ENCODE peak calls at places on chromosomes 4 and X, in nine cellular contexts. One of them, this sample, is unnamed.

GRCh38 chrX:69130448-69130847 is 34.8 kb downstream of the PJA1 start:
- DNase-seq in uterus: no peak
- DNase-seq in aorta: no peak
- DNase-seq in A549: no peak
- DNase-seq in CD8-positive, alpha-beta T cell: no peak
- DNase-seq in iPS DF 6.9: no peak
- DNase-seq in colonic mucosa: no peak
- DNase-seq in CD4-positive, CD25-positive, alpha-beta regulatory T cell: no peak
- DNase-seq in right lobe of liver: no peak
- DNase-seq in this sample: no peak

GRCh38 chrX:154057790-154058189 is 38.1 kb upstream of the IRAK1 start:
- DNase-seq in uterus: no peak
- DNase-seq in aorta: no peak
- DNase-seq in A549: no peak
- DNase-seq in CD8-positive, alpha-beta T cell: no peak
- DNase-seq in iPS DF 6.9: no peak
- DNase-seq in colonic mucosa: no peak
- DNase-seq in CD4-positive, CD25-positive, alpha-beta regulatory T cell: no peak
- DNase-seq in right lobe of liver: no peak
- DNase-seq in this sample: no peak

GRCh38 chr4:154527308-154527707 is 22.9 kb downstream of the PLRG1 start:
- DNase-seq in uterus: no peak
- DNase-seq in aorta: no peak
- DNase-seq in A549: no peak
- DNase-seq in CD8-positive, alpha-beta T cell: no peak
- DNase-seq in iPS DF 6.9: no peak
- DNase-seq in colonic mucosa: no peak
- DNase-seq in CD4-positive, CD25-positive, alpha-beta regulatory T cell: no peak
- DNase-seq in right lobe of liver: no peak
- DNase-seq in this sample: no peak

GRCh38 chrX:133569217-133569616 is 153.9 kb upstream of the GPC4 start:
- DNase-seq in uterus: no peak
- DNase-seq in aorta: no peak
- DNase-seq in A549: no peak
- DNase-seq in CD8-positive, alpha-beta T cell: no peak
- DNase-seq in iPS DF 6.9: no peak
- DNase-seq in colonic mucosa: no peak
- DNase-seq in CD4-positive, CD25-positive, alpha-beta regulatory T cell: no peak
- DNase-seq in right lobe of liver: no peak
- DNase-seq in this sample: no peak

GRCh38 chrX:72621619-72622485 is 49.2 kb upstream of the HDAC8 start:
- DNase-seq in uterus: no peak
- DNase-seq in aorta: no peak
- DNase-seq in A549: peak; percentile 15
- DNase-seq in CD8-positive, alpha-beta T cell: no peak
- DNase-seq in iPS DF 6.9: no peak
- DNase-seq in colonic mucosa: no peak
- DNase-seq in CD4-positive, CD25-positive, alpha-beta regulatory T cell: no peak
- DNase-seq in right lobe of liver: no peak
- DNase-seq in this sample: no peak

GRCh38 chr4:25172964-25173917 is 13.0 kb upstream of the SEPSECS start:
- DNase-seq in uterus: peak; percentile 59
- DNase-seq in aorta: no peak
- DNase-seq in A549: peak; percentile 72
- DNase-seq in CD8-positive, alpha-beta T cell: no peak
- DNase-seq in iPS DF 6.9: no peak
- DNase-seq in colonic mucosa: no peak
- DNase-seq in CD4-positive, CD25-positive, alpha-beta regulatory T cell: no peak
- DNase-seq in right lobe of liver: no peak
- DNase-seq in this sample: no peak

GRCh38 chr4:28247805-28248204 is 1387.2 kb downstream of the STIM2 start:
- DNase-seq in uterus: no peak
- DNase-seq in aorta: no peak
- DNase-seq in A549: no peak
- DNase-seq in CD8-positive, alpha-beta T cell: no peak
- DNase-seq in iPS DF 6.9: no peak
- DNase-seq in colonic mucosa: no peak
- DNase-seq in CD4-positive, CD25-positive, alpha-beta regulatory T cell: no peak
- DNase-seq in right lobe of liver: no peak
- DNase-seq in this sample: no peak

GRCh38 chr4:68693325-68694075 is 23.0 kb upstream of the UGT2B15 start:
- DNase-seq in uterus: no peak
- DNase-seq in aorta: no peak
- DNase-seq in A549: no peak
- DNase-seq in CD8-positive, alpha-beta T cell: no peak
- DNase-seq in iPS DF 6.9: no peak
- DNase-seq in colonic mucosa: no peak
- DNase-seq in CD4-positive, CD25-positive, alpha-beta regulatory T cell: no peak
- DNase-seq in right lobe of liver: no peak
- DNase-seq in this sample: no peak

GRCh38 chr4:1039493-1040343 is 28.3 kb downstream of the FGFRL1 start:
- DNase-seq in uterus: peak; percentile 72
- DNase-seq in aorta: peak; percentile 90
- DNase-seq in A549: no peak
- DNase-seq in CD8-positive, alpha-beta T cell: no peak
- DNase-seq in iPS DF 6.9: no peak
- DNase-seq in colonic mucosa: no peak
- DNase-seq in CD4-positive, CD25-positive, alpha-beta regulatory T cell: no peak
- DNase-seq in right lobe of liver: no peak
- DNase-seq in this sample: peak; percentile 4

GRCh38 chrX:123450217-123450616 is 266.1 kb downstream of the GRIA3 start:
- DNase-seq in uterus: no peak
- DNase-seq in aorta: no peak
- DNase-seq in A549: peak; percentile 17
- DNase-seq in CD8-positive, alpha-beta T cell: no peak
- DNase-seq in iPS DF 6.9: peak; percentile 2
- DNase-seq in colonic mucosa: no peak
- DNase-seq in CD4-positive, CD25-positive, alpha-beta regulatory T cell: no peak
- DNase-seq in right lobe of liver: no peak
- DNase-seq in this sample: no peak

GRCh38 chr4:74624351-74625151 is 169.8 kb downstream of the BTC start:
- DNase-seq in uterus: no peak
- DNase-seq in aorta: no peak
- DNase-seq in A549: peak; percentile 84
- DNase-seq in CD8-positive, alpha-beta T cell: no peak
- DNase-seq in iPS DF 6.9: no peak
- DNase-seq in colonic mucosa: no peak
- DNase-seq in CD4-positive, CD25-positive, alpha-beta regulatory T cell: no peak
- DNase-seq in right lobe of liver: no peak
- DNase-seq in this sample: no peak

GRCh38 chr4:3744901-3745300 is 21.3 kb upstream of the ADRA2C start:
- DNase-seq in uterus: no peak
- DNase-seq in aorta: no peak
- DNase-seq in A549: no peak
- DNase-seq in CD8-positive, alpha-beta T cell: no peak
- DNase-seq in iPS DF 6.9: no peak
- DNase-seq in colonic mucosa: no peak
- DNase-seq in CD4-positive, CD25-positive, alpha-beta regulatory T cell: no peak
- DNase-seq in right lobe of liver: no peak
- DNase-seq in this sample: no peak
- H3K4me3 ChIP-seq in uterus: no peak overlapping the region
- H3K4me3 ChIP-seq in aorta: no peak overlapping the region
- H3K4me3 ChIP-seq in A549: no peak overlapping the region
- H3K4me3 ChIP-seq in CD8-positive, alpha-beta T cell: no peak overlapping the region
- H3K4me3 ChIP-seq in iPS DF 6.9: no peak overlapping the region
- H3K4me3 ChIP-seq in colonic mucosa: no peak overlapping the region
- H3K4me3 ChIP-seq in CD4-positive, CD25-positive, alpha-beta regulatory T cell: no peak overlapping the region
- H3K4me3 ChIP-seq in right lobe of liver: no peak overlapping the region
- H3K4me3 ChIP-seq in this sample: no peak overlapping the region

DNA sequence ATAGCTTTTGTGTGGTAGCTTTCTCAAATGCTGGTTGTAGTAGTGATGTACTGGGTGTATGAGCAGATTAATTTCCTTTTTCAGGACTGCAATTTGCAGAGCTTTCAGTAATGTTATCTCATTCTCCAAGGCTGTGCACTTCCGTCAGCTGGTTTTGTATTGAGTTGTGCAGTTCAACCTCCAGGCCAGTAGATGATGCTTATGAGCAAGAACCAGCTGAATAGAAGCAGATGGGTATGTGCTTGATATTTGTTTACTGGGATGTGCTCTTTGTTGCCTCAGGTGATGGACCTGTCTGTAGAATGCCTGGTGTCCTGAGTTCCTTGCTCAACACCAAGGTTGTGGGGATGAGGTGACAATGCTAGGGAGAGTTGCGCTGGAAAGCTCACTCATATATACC is 462.8 kb downstream of the PCDH18 start:
- DNase-seq in uterus: no peak
- DNase-seq in aorta: no peak
- DNase-seq in A549: no peak
- DNase-seq in CD8-positive, alpha-beta T cell: no peak
- DNase-seq in iPS DF 6.9: no peak
- DNase-seq in colonic mucosa: no peak
- DNase-seq in CD4-positive, CD25-positive, alpha-beta regulatory T cell: no peak
- DNase-seq in right lobe of liver: no peak
- DNase-seq in this sample: no peak
- H3K4me1 ChIP-seq in uterus: no peaks in the 10 kb centered on the region
- H3K4me1 ChIP-seq in aorta: no peaks in the 10 kb centered on the region
- H3K4me1 ChIP-seq in A549: no peaks in the 10 kb centered on the region
- H3K4me1 ChIP-seq in CD8-positive, alpha-beta T cell: no peaks in the 10 kb centered on the region
- H3K4me1 ChIP-seq in iPS DF 6.9: no peaks in the 10 kb centered on the region
- H3K4me1 ChIP-seq in colonic mucosa: no peaks in the 10 kb centered on the region
- H3K4me1 ChIP-seq in CD4-positive, CD25-positive, alpha-beta regulatory T cell: no peaks in the 10 kb centered on the region
- H3K4me1 ChIP-seq in right lobe of liver: no peaks in the 10 kb centered on the region
- H3K4me1 ChIP-seq in this sample: no peaks in the 10 kb centered on the region

GRCh38 chrX:64976673-64977040 is 407 bp upstream of the ZC4H2 start:
- DNase-seq in uterus: peak; percentile 14
- DNase-seq in aorta: no peak
- DNase-seq in A549: no peak
- DNase-seq in CD8-positive, alpha-beta T cell: no peak
- DNase-seq in iPS DF 6.9: no peak
- DNase-seq in colonic mucosa: no peak
- DNase-seq in CD4-positive, CD25-positive, alpha-beta regulatory T cell: no peak
- DNase-seq in right lobe of liver: no peak
- DNase-seq in this sample: no peak

GRCh38 chrX:64977830-64978229 is 1.6 kb upstream of the ZC4H2 start:
- DNase-seq in uterus: no peak
- DNase-seq in aorta: no peak
- DNase-seq in A549: peak; percentile 3
- DNase-seq in CD8-positive, alpha-beta T cell: no peak
- DNase-seq in iPS DF 6.9: no peak
- DNase-seq in colonic mucosa: no peak
- DNase-seq in CD4-positive, CD25-positive, alpha-beta regulatory T cell: no peak
- DNase-seq in right lobe of liver: no peak
- DNase-seq in this sample: no peak

GRCh38 chrX:64977051-64977450 is 801 bp upstream of the ZC4H2 start:
- DNase-seq in uterus: no peak
- DNase-seq in aorta: no peak
- DNase-seq in A549: no peak
- DNase-seq in CD8-positive, alpha-beta T cell: no peak
- DNase-seq in iPS DF 6.9: no peak
- DNase-seq in colonic mucosa: no peak
- DNase-seq in CD4-positive, CD25-positive, alpha-beta regulatory T cell: no peak
- DNase-seq in right lobe of liver: no peak
- DNase-seq in this sample: no peak

GRCh38 chrX:64975989-64976672 is at the start of gene ZC4H2:
- DNase-seq in uterus: peak; percentile 70
- DNase-seq in aorta: peak; percentile 87
- DNase-seq in A549: peak; percentile 69
- DNase-seq in CD8-positive, alpha-beta T cell: peak; percentile 71
- DNase-seq in iPS DF 6.9: peak; percentile 45
- DNase-seq in colonic mucosa: peak; percentile 75
- DNase-seq in CD4-positive, CD25-positive, alpha-beta regulatory T cell: peak; percentile 61
- DNase-seq in right lobe of liver: peak; percentile 78
- DNase-seq in this sample: peak; percentile 72

GRCh38 chrX:64975491-64975890 is 759 bp downstream of the ZC4H2 start:
- DNase-seq in uterus: peak; percentile 25
- DNase-seq in aorta: peak; percentile 76
- DNase-seq in A549: peak; percentile 4
- DNase-seq in CD8-positive, alpha-beta T cell: peak; percentile 18
- DNase-seq in iPS DF 6.9: no peak
- DNase-seq in colonic mucosa: peak; percentile 41
- DNase-seq in CD4-positive, CD25-positive, alpha-beta regulatory T cell: peak; percentile 22
- DNase-seq in right lobe of liver: peak; percentile 45
- DNase-seq in this sample: peak; percentile 3
- H3K9me3 ChIP-seq in uterus: no peaks in the 10 kb centered on the region
- H3K9me3 ChIP-seq in aorta: no peaks in the 10 kb centered on the region
- H3K9me3 ChIP-seq in A549: no peaks in the 10 kb centered on the region
- H3K9me3 ChIP-seq in CD8-positive, alpha-beta T cell: no peaks in the 10 kb centered on the region
- H3K9me3 ChIP-seq in iPS DF 6.9: no peaks in the 10 kb centered on the region
- H3K9me3 ChIP-seq in colonic mucosa: no peaks in the 10 kb centered on the region
- H3K9me3 ChIP-seq in CD4-positive, CD25-positive, alpha-beta regulatory T cell: no peaks in the 10 kb centered on the region
- H3K9me3 ChIP-seq in right lobe of liver: no peaks in the 10 kb centered on the region
- H3K9me3 ChIP-seq in this sample: no peaks in the 10 kb centered on the region

GRCh38 chr4:185213829-185214228 is 4.4 kb downstream of the SNX25 start:
- DNase-seq in uterus: no peak
- DNase-seq in aorta: no peak
- DNase-seq in A549: no peak
- DNase-seq in CD8-positive, alpha-beta T cell: no peak
- DNase-seq in iPS DF 6.9: no peak
- DNase-seq in colonic mucosa: no peak
- DNase-seq in CD4-positive, CD25-positive, alpha-beta regulatory T cell: no peak
- DNase-seq in right lobe of liver: no peak
- DNase-seq in this sample: no peak
- H3K4me3 ChIP-seq in uterus: no peak overlapping the region
- H3K4me3 ChIP-seq in aorta: no peak overlapping the region
- H3K4me3 ChIP-seq in A549: no peak overlapping the region
- H3K4me3 ChIP-seq in CD8-positive, alpha-beta T cell: no peak overlapping the region
- H3K4me3 ChIP-seq in iPS DF 6.9: no peak overlapping the region
- H3K4me3 ChIP-seq in colonic mucosa: no peak overlapping the region
- H3K4me3 ChIP-seq in CD4-positive, CD25-positive, alpha-beta regulatory T cell: no peak overlapping the region
- H3K4me3 ChIP-seq in right lobe of liver: no peak overlapping the region
- H3K4me3 ChIP-seq in this sample: no peak overlapping the region

DNA sequence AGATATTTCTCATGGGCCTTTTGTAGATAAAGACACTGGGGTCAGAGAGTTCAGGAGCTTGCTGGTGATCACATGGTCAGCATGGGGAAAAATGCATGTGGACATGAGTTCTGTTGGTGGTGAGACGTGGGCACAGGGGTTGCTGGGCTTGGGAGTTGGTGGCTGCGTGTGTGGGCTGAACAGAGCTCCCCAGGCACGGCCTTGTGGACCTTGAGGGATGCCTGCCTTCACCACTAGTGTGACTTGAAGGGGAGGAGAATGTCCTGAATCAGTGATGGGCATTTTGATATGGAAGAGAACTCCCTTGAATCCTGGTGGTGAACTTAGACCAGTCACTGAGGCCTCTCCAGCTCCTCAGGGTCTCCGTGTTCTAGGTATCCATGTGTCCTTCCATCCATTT is 8.9 kb downstream of the CD99 start:
- DNase-seq in uterus: no peak
- DNase-seq in aorta: no peak
- DNase-seq in A549: no peak
- DNase-seq in CD8-positive, alpha-beta T cell: no peak
- DNase-seq in iPS DF 6.9: no peak
- DNase-seq in colonic mucosa: no peak
- DNase-seq in CD4-positive, CD25-positive, alpha-beta regulatory T cell: no peak
- DNase-seq in right lobe of liver: no peak
- DNase-seq in this sample: no peak
- H3K4me1 ChIP-seq in uterus: peaks cover 23% of the 10 kb centered on the region
- H3K4me1 ChIP-seq in aorta: no peaks in the 10 kb centered on the region
- H3K4me1 ChIP-seq in A549: peaks cover 18% of the 10 kb centered on the region
- H3K4me1 ChIP-seq in CD8-positive, alpha-beta T cell: peaks cover 81% of the 10 kb centered on the region
- H3K4me1 ChIP-seq in iPS DF 6.9: peaks cover 3% of the 10 kb centered on the region
- H3K4me1 ChIP-seq in colonic mucosa: peaks cover 11% of the 10 kb centered on the region
- H3K4me1 ChIP-seq in CD4-positive, CD25-positive, alpha-beta regulatory T cell: peaks cover 91% of the 10 kb centered on the region
- H3K4me1 ChIP-seq in right lobe of liver: peaks cover 7% of the 10 kb centered on the region
- H3K4me1 ChIP-seq in this sample: peaks cover 70% of the 10 kb centered on the region

This sample was measured in heart right ventricle.